ENCODE peak calls at places on chromosomes 1 and 21, in four cellular contexts. Z is H9, A is mesendoderm, Q is H1. E is an unnamed sample.

GRCh38 chr1:212229654-212230053 is 55.6 kb upstream of the PPP2R5A start:
- DNase-seq in Z (no peak), A (no peak), Q (no peak), E (peak)

GRCh38 chr21:19557046-19557445 is 1153.5 kb upstream of the TMPRSS15 start:
- DNase-seq in Z (no peak), A (no peak), Q (no peak), E (no peak)

GRCh38 chr1:209884249-209884648 is 53.8 kb upstream of the SYT14 start:
- DNase-seq in Z (no peak), A (no peak), Q (no peak), E (peak)

GRCh38 chr1:221837886-221838285 is 96.0 kb upstream of the DUSP10 start:
- DNase-seq in Z (no peak), A (no peak), Q (no peak), E (no peak)

GRCh38 chr1:17208546-17208945 is 3.6 kb downstream of the PADI1 start:
- DNase-seq in Z (no peak), A (no peak), Q (no peak), E (no peak)

GRCh38 chr1:228154685-228155571 is 5.2 kb downstream of the GJC2 start:
- DNase-seq in Z (no peak), A (no peak), Q (no peak), E (no peak)

GRCh38 chr1:29196863-29197589 is 15.3 kb upstream of the SRSF4 start:
- DNase-seq in Z (no peak), A (peak), Q (no peak), E (peak)

GRCh38 chr1:227140376-227140775 is 177.9 kb downstream of the CDC42BPA start:
- DNase-seq in Z (no peak), A (no peak), Q (no peak), E (peak)

GRCh38 chr1:53740621-53741105 is 1.7 kb upstream of the GLIS1 start:
- DNase-seq in Z (no peak), A (no peak), Q (no peak), E (peak)

GRCh38 chr1:209627349-209628196 is 24.7 kb downstream of the LAMB3 start:
- DNase-seq in Z (peak), A (peak), Q (peak), E (peak)

GRCh38 chr1:72202761-72203160 is 79.6 kb downstream of the NEGR1 start:
- DNase-seq in Z (no peak), A (no peak), Q (no peak), E (peak)

GRCh38 chr1:89484097-89485038 is 40.3 kb upstream of the LRRC8B start:
- DNase-seq in Z (no peak), A (no peak), Q (no peak), E (no peak)

GRCh38 chr1:172969611-172970010 is 81.1 kb downstream of the TNFSF18 start:
- DNase-seq in Z (no peak), A (peak), Q (no peak), E (peak)

GRCh38 chr1:55288245-55288644 is 73.1 kb upstream of the USP24 start:
- DNase-seq in Z (no peak), A (no peak), Q (no peak), E (no peak)

GRCh38 chr1:27166351-27166802 is 11.5 kb upstream of the SLC9A1 start:
- DNase-seq in Z (no peak), A (peak), Q (no peak), E (peak)

GRCh38 chr1:77513839-77514763 is 168.4 kb downstream of the ZZZ3 start:
- DNase-seq in Z (peak), A (peak), Q (peak), E (peak)

GRCh38 chr1:41319803-41320711 is 41.2 kb upstream of the FOXO6 start:
- DNase-seq in Z (no peak), A (peak), Q (no peak), E (no peak)

GRCh38 chr1:10779201-10779600 is 17.2 kb downstream of the CASZ1 start:
- DNase-seq in Z (no peak), A (no peak), Q (no peak), E (no peak)

GRCh38 chr1:219689774-219690173 is 76.9 kb upstream of the ZC3H11B start:
- DNase-seq in Z (no peak), A (no peak), Q (no peak), E (no peak)

GRCh38 chr1:26321315-26322041 is 3.7 kb downstream of the CD52 start:
- DNase-seq in Z (peak), A (peak), Q (peak), E (peak)

GRCh38 chr1:81634294-81634693 is 166.4 kb upstream of the ADGRL2 start:
- DNase-seq in Z (no peak), A (no peak), Q (no peak), E (no peak)

GRCh38 chr1:201551877-201552731 is 13.2 kb downstream of the NAV1 start:
- DNase-seq in Z (no peak), A (no peak), Q (no peak), E (peak)

GRCh38 chr1:168297019-168297418 is 16.3 kb downstream of the TBX19 start:
- DNase-seq in Z (no peak), A (no peak), Q (no peak), E (no peak)

GRCh38 chr1:28143496-28144202 is 32.8 kb downstream of the PTAFR start:
- DNase-seq in Z (no peak), A (no peak), Q (no peak), E (no peak)

GRCh38 chr21:42735061-42735460 is 81.6 kb downstream of the PDE9A start:
- DNase-seq in Z (no peak), A (no peak), Q (no peak), E (no peak)

GRCh38 chr21:36791695-36792451 is 93.0 kb downstream of the SIM2 start:
- DNase-seq in Z (no peak), A (peak), Q (no peak), E (no peak)

GRCh38 chr1:30329263-30329753 is 394.1 kb downstream of the MATN1 start:
- DNase-seq in Z (peak), A (no peak), Q (no peak), E (no peak)

GRCh38 chr1:157659576-157660247 is 40.9 kb downstream of the FCRL3 start:
- DNase-seq in Z (no peak), A (no peak), Q (no peak), E (no peak)

GRCh38 chr1:2201062-2201461 is 6.5 kb upstream of the FAAP20 start:
- DNase-seq in Z (no peak), A (no peak), Q (no peak), E (no peak)

GRCh38 chr1:2289607-2290006 is 61.5 kb downstream of the SKI start:
- DNase-seq in Z (no peak), A (no peak), Q (no peak), E (no peak)

GRCh38 chr1:41365320-41365633 is 4.0 kb downstream of the FOXO6 start:
- DNase-seq in Z (no peak), A (no peak), Q (no peak), E (no peak)

GRCh38 chr1:15153184-15153841 is at the start of gene TMEM51:
- DNase-seq in Z (peak), A (peak), Q (peak), E (peak)

GRCh38 chr1:94726981-94727685 is 93.0 kb upstream of the SLC44A3 start:
- DNase-seq in Z (no peak), A (no peak), Q (no peak), E (no peak)

GRCh38 chr1:94727846-94728715 is 92.1 kb upstream of the SLC44A3 start:
- DNase-seq in Z (no peak), A (no peak), Q (no peak), E (peak)

GRCh38 chr1:94731891-94732290 is 88.3 kb upstream of the SLC44A3 start:
- DNase-seq in Z (no peak), A (no peak), Q (no peak), E (no peak)

GRCh38 chr1:94729287-94729686 is 90.9 kb upstream of the SLC44A3 start:
- DNase-seq in Z (no peak), A (no peak), Q (no peak), E (peak)

DNA sequence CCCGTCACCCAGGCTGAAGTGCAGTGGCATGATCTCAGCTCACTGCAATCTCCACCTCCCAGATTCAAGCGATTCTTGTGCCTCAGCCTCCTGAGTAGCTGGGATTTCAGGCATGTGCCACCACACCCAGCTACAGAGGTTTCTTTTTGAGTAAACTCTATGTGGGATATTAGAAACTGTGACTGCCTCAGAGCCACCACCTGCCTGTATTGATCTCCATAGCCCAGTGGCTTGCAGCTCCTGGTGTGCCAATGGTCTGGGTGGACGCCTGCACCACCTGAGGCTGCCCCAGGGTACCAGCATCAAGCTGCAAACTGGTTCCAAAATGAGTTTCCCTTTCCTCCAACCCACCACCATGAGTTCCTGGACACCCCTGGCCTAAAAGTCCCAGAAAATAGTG is 89.7 kb upstream of the SLC44A3 start:
- DNase-seq in Z (no peak), A (no peak), Q (no peak), E (no peak)
- H4K5ac ChIP-seq in Z (no peak), A (no peak), Q (no peak), E (peak)

GRCh38 chr1:9639190-9639589 is 12.3 kb upstream of the PIK3CD start:
- DNase-seq in Z (no peak), A (no peak), Q (no peak), E (no peak)
- H4K5ac ChIP-seq in Z (no peak), A (no peak), Q (no peak), E (no peak)

GRCh38 chr1:203288351-203288894 is 16.9 kb upstream of the BTG2 start:
- DNase-seq in Z (no peak), A (no peak), Q (no peak), E (no peak)

GRCh38 chr1:203287896-203288295 is 17.4 kb upstream of the BTG2 start:
- DNase-seq in Z (no peak), A (no peak), Q (no peak), E (no peak)

GRCh38 chr1:203286161-203286984 is 18.9 kb upstream of the BTG2 start:
- DNase-seq in Z (no peak), A (peak), Q (no peak), E (no peak)

GRCh38 chr1:203289281-203289981 is 15.9 kb upstream of the BTG2 start:
- DNase-seq in Z (no peak), A (no peak), Q (no peak), E (no peak)

GRCh38 chr1:203287109-203287893 is 18.0 kb upstream of the BTG2 start:
- DNase-seq in Z (no peak), A (peak), Q (no peak), E (no peak)
- H4K5ac ChIP-seq in Z (no peak), A (no peak), Q (no peak), E (no peak)

DNA sequence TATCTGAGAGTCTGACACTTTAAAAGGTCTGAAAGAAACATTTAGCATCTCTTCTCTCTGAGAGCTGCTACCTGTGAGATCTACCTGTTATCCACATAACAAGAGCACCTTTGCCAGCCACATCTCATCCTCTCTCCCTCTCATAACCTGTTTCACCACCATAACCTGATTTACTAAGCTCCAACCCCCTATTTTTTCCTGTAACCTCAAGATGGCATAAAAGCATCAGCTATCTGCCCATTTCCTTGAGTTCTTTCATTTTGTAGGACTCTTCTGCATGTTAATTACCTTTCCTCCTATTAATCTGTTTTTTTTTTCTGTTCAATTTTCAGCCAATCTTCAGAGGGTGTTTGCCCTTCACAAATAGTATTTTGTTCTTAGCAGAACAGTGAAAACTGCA is 136.5 kb upstream of the KCNK1 start:
- DNase-seq in Z (no peak), A (no peak), Q (no peak), E (no peak)
- H4K5ac ChIP-seq in Z (no peak), A (no peak), Q (no peak), E (no peak)

GRCh38 chr1:154926201-154926600 is 10.3 kb downstream of the PMVK start:
- DNase-seq in Z (no peak), A (no peak), Q (no peak), E (no peak)
- H4K5ac ChIP-seq in Z (no peak), A (no peak), Q (no peak), E (no peak)

GRCh38 chr1:9595156-9595967 is 6.7 kb downstream of the TMEM201 start:
- DNase-seq in Z (no peak), A (no peak), Q (no peak), E (no peak)

GRCh38 chr1:9595968-9596340 is 7.2 kb downstream of the TMEM201 start:
- DNase-seq in Z (no peak), A (no peak), Q (no peak), E (no peak)

GRCh38 chr1:9593147-9593491 is 4.4 kb downstream of the TMEM201 start:
- DNase-seq in Z (no peak), A (no peak), Q (no peak), E (no peak)

GRCh38 chr1:9593492-9594465 is 5.1 kb downstream of the TMEM201 start:
- DNase-seq in Z (peak), A (peak), Q (peak), E (peak)

DNA sequence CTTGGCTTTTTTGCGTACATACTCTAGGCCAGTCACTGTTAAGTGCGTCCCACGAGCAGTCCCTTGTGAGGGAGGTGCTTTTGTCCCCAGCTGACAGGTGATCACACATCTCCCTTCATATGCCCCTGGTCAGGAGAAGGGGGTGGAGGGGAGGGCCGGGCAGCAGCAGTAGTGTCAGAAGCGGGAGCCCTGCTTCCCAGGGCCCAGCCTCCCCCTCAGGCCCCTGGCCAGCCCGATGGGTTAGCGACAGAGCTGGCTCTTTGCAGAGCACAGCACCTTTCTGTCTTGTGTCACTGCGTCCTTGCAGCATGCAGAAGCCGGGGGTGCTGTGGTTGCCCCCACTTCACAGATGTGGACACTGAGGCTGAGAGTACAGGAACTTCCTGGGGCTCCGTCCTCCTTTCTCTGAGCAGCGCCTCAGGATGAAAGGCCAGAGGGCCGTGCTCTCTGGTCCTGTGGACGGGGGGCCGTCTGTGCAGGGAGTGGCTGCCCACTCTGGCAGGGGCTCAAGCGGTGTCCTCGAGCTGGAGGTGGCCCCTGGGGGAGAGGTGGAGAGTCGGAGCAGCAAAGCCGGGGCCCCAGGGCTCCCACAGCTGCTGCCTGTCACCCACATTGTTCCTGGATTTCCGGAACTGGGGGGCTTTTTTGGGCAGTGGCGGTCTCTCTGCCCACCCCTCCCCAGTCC is 5.9 kb downstream of the TMEM201 start:
- DNase-seq in Z (no peak), A (no peak), Q (no peak), E (no peak)
- H4K5ac ChIP-seq in Z (no peak), A (no peak), Q (no peak), E (no peak)

DNA sequence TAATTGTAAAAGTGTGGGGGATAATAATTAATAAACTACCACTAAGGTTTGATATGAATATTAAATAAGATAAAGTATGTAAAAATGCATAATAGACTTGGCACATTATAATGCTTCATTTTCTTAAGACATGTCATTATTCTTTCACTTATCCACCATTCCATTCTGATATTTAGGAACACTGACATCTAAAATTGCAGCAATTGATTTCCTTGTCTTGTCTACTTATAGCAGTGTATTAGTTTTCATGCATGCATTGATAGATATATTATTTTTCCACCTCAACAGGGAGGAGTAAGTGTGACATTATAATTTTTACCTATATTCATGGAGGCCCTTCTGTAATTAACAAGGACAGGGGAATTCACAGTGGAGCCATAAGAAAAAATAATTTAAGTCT is 41.6 kb upstream of the RGS4 start:
- DNase-seq in Z (no peak), A (no peak), Q (no peak), E (no peak)
- H4K5ac ChIP-seq in Z (no peak), A (no peak), Q (no peak), E (no peak)

DNA sequence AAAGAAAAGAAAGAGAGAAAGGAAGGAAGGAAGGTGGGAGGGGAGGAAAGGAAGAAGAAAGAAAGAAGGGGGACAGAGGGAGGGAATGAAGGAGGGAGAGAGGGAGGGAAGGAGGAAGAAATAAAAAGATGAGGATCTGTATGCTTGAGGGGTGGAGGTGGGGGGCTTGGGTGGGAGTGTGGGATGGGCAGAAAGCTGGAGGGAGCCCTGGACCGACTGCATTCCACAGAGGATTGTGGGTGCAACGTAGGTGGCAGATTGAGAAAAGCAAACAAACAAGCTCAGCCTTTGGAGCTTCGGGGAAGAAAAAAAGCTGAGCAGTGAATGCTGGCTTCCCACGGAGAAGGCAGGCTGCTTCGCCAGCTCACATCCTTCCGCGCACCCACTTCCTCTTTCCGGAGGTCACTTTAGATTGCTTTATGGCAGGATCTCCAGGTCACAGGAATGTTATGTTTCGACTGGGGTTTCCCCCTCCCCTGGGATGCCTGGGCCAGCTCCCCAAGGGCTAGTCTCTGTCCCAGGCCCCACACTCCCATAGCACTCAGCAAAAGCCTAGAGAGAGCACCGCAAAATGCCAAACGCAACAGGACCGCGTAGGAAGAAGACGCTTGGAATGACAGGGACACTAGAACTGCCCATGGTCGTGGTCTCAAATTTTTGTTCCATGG is 20.7 kb upstream of the LGALS8 start:
- DNase-seq in Z (peak), A (peak), Q (peak), E (peak)
- H4K5ac ChIP-seq in Z (no peak), A (no peak), Q (peak), E (peak)

E was measured in IMR-90.